ENCODE peak calls at places on chromosomes 16 and 17, in nine cellular contexts. One of them, this sample, is unnamed.

GRCh38 chr16:50631985-50632576 is 49.0 kb downstream of the SNX20 start:
- DNase-seq in lower leg skin: no peak
- DNase-seq in HAP-1: no peak
- DNase-seq in H7: no peak
- DNase-seq in stimulated activated CD4-positive, alpha-beta T cell treated with anti-CD3 and anti-CD28 coated beads, TNF-alpha, amount 100 ng/mL, for 24 hours: no peak
- DNase-seq in cardiac muscle cell: no peak
- DNase-seq in cerebellar nuclear complex: no peak
- DNase-seq in activated T-helper 1 cell treated with anti-CD3 and anti-CD28 coated beads, Interleukin-12 subunit alpha, Interleukin-12 subunit beta, Interleukin-2, Interleukin-4 antibody, amounts not matched to agents 30 ng/mL and 10 ng/mL and 1 ng/mL, durations not matched to agents 14 hours and 24 hours and 36 hours: no peak
- DNase-seq in brain pericyte: no peak
- DNase-seq in this sample: no peak

GRCh38 chr16:86625029-86625428 is 46.7 kb downstream of the FOXL1 start:
- DNase-seq in stimulated activated CD4-positive, alpha-beta T cell treated with anti-CD3 and anti-CD28 coated beads, TNF-alpha, amount 100 ng/mL, for 24 hours: no peak
- DNase-seq in brain pericyte: no peak
- DNase-seq in H7: no peak
- DNase-seq in activated T-helper 1 cell treated with anti-CD3 and anti-CD28 coated beads, Interleukin-12 subunit alpha, Interleukin-12 subunit beta, Interleukin-2, Interleukin-4 antibody, amounts not matched to agents 30 ng/mL and 10 ng/mL and 1 ng/mL, durations not matched to agents 14 hours and 24 hours and 36 hours: no peak
- DNase-seq in cardiac muscle cell: no peak
- DNase-seq in lower leg skin: no peak
- DNase-seq in cerebellar nuclear complex: no peak
- DNase-seq in HAP-1: no peak
- DNase-seq in this sample: no peak

GRCh38 chr17:10698116-10698818 is 873 bp downstream of the ADPRM start:
- DNase-seq in H7: peak; percentile 31
- DNase-seq in lower leg skin: no peak
- DNase-seq in activated T-helper 1 cell treated with anti-CD3 and anti-CD28 coated beads, Interleukin-12 subunit alpha, Interleukin-12 subunit beta, Interleukin-2, Interleukin-4 antibody, amounts not matched to agents 30 ng/mL and 10 ng/mL and 1 ng/mL, durations not matched to agents 14 hours and 24 hours and 36 hours: no peak
- DNase-seq in cardiac muscle cell: no peak
- DNase-seq in brain pericyte: no peak
- DNase-seq in cerebellar nuclear complex: no peak
- DNase-seq in stimulated activated CD4-positive, alpha-beta T cell treated with anti-CD3 and anti-CD28 coated beads, TNF-alpha, amount 100 ng/mL, for 24 hours: no peak
- DNase-seq in HAP-1: no peak
- DNase-seq in this sample: no peak

GRCh38 chr17:28982191-28982793 is 23.5 kb downstream of the SEZ6 start:
- DNase-seq in brain pericyte: no peak
- DNase-seq in HAP-1: no peak
- DNase-seq in cardiac muscle cell: no peak
- DNase-seq in lower leg skin: peak; percentile 35
- DNase-seq in cerebellar nuclear complex: no peak
- DNase-seq in stimulated activated CD4-positive, alpha-beta T cell treated with anti-CD3 and anti-CD28 coated beads, TNF-alpha, amount 100 ng/mL, for 24 hours: peak; percentile 6
- DNase-seq in activated T-helper 1 cell treated with anti-CD3 and anti-CD28 coated beads, Interleukin-12 subunit alpha, Interleukin-12 subunit beta, Interleukin-2, Interleukin-4 antibody, amounts not matched to agents 30 ng/mL and 10 ng/mL and 1 ng/mL, durations not matched to agents 14 hours and 24 hours and 36 hours: peak; percentile 13
- DNase-seq in H7: no peak
- DNase-seq in this sample: no peak

GRCh38 chr16:74734361-74735161 is 33.9 kb upstream of the MLKL start:
- DNase-seq in stimulated activated CD4-positive, alpha-beta T cell treated with anti-CD3 and anti-CD28 coated beads, TNF-alpha, amount 100 ng/mL, for 24 hours: no peak
- DNase-seq in activated T-helper 1 cell treated with anti-CD3 and anti-CD28 coated beads, Interleukin-12 subunit alpha, Interleukin-12 subunit beta, Interleukin-2, Interleukin-4 antibody, amounts not matched to agents 30 ng/mL and 10 ng/mL and 1 ng/mL, durations not matched to agents 14 hours and 24 hours and 36 hours: no peak
- DNase-seq in cardiac muscle cell: peak; percentile 41
- DNase-seq in HAP-1: peak; percentile 42
- DNase-seq in brain pericyte: no peak
- DNase-seq in cerebellar nuclear complex: no peak
- DNase-seq in lower leg skin: no peak
- DNase-seq in H7: peak; percentile 91
- DNase-seq in this sample: no peak

GRCh38 chr17:3602499-3602898 is 6.7 kb downstream of the TRPV1 start:
- DNase-seq in stimulated activated CD4-positive, alpha-beta T cell treated with anti-CD3 and anti-CD28 coated beads, TNF-alpha, amount 100 ng/mL, for 24 hours: no peak
- DNase-seq in cerebellar nuclear complex: no peak
- DNase-seq in cardiac muscle cell: peak; percentile 59
- DNase-seq in lower leg skin: no peak
- DNase-seq in H7: peak; percentile 91
- DNase-seq in activated T-helper 1 cell treated with anti-CD3 and anti-CD28 coated beads, Interleukin-12 subunit alpha, Interleukin-12 subunit beta, Interleukin-2, Interleukin-4 antibody, amounts not matched to agents 30 ng/mL and 10 ng/mL and 1 ng/mL, durations not matched to agents 14 hours and 24 hours and 36 hours: no peak
- DNase-seq in brain pericyte: no peak
- DNase-seq in HAP-1: peak; percentile 45
- DNase-seq in this sample: no peak

GRCh38 chr16:5604770-5605169 is 507.2 kb upstream of the EEF2KMT start:
- DNase-seq in cardiac muscle cell: peak; percentile 51
- DNase-seq in H7: peak; percentile 51
- DNase-seq in lower leg skin: no peak
- DNase-seq in brain pericyte: no peak
- DNase-seq in stimulated activated CD4-positive, alpha-beta T cell treated with anti-CD3 and anti-CD28 coated beads, TNF-alpha, amount 100 ng/mL, for 24 hours: no peak
- DNase-seq in cerebellar nuclear complex: no peak
- DNase-seq in activated T-helper 1 cell treated with anti-CD3 and anti-CD28 coated beads, Interleukin-12 subunit alpha, Interleukin-12 subunit beta, Interleukin-2, Interleukin-4 antibody, amounts not matched to agents 30 ng/mL and 10 ng/mL and 1 ng/mL, durations not matched to agents 14 hours and 24 hours and 36 hours: no peak
- DNase-seq in HAP-1: no peak
- DNase-seq in this sample: peak; percentile 7

GRCh38 chr16:49592507-49593422 is 219.2 kb downstream of the C16orf78 start:
- DNase-seq in cardiac muscle cell: peak; percentile 44
- DNase-seq in HAP-1: peak; percentile 65
- DNase-seq in cerebellar nuclear complex: no peak
- DNase-seq in lower leg skin: no peak
- DNase-seq in stimulated activated CD4-positive, alpha-beta T cell treated with anti-CD3 and anti-CD28 coated beads, TNF-alpha, amount 100 ng/mL, for 24 hours: no peak
- DNase-seq in brain pericyte: no peak
- DNase-seq in H7: peak; percentile 88
- DNase-seq in activated T-helper 1 cell treated with anti-CD3 and anti-CD28 coated beads, Interleukin-12 subunit alpha, Interleukin-12 subunit beta, Interleukin-2, Interleukin-4 antibody, amounts not matched to agents 30 ng/mL and 10 ng/mL and 1 ng/mL, durations not matched to agents 14 hours and 24 hours and 36 hours: peak; percentile 5
- DNase-seq in this sample: no peak

GRCh38 chr16:64626771-64627170 is 495.1 kb downstream of the CDH11 start:
- DNase-seq in HAP-1: no peak
- DNase-seq in brain pericyte: no peak
- DNase-seq in lower leg skin: no peak
- DNase-seq in stimulated activated CD4-positive, alpha-beta T cell treated with anti-CD3 and anti-CD28 coated beads, TNF-alpha, amount 100 ng/mL, for 24 hours: no peak
- DNase-seq in cerebellar nuclear complex: no peak
- DNase-seq in cardiac muscle cell: no peak
- DNase-seq in H7: no peak
- DNase-seq in activated T-helper 1 cell treated with anti-CD3 and anti-CD28 coated beads, Interleukin-12 subunit alpha, Interleukin-12 subunit beta, Interleukin-2, Interleukin-4 antibody, amounts not matched to agents 30 ng/mL and 10 ng/mL and 1 ng/mL, durations not matched to agents 14 hours and 24 hours and 36 hours: no peak
- DNase-seq in this sample: no peak

GRCh38 chr17:40063034-40063765 is 435 bp downstream of the THRA start:
- DNase-seq in stimulated activated CD4-positive, alpha-beta T cell treated with anti-CD3 and anti-CD28 coated beads, TNF-alpha, amount 100 ng/mL, for 24 hours: no peak
- DNase-seq in brain pericyte: no peak
- DNase-seq in cardiac muscle cell: peak; percentile 72
- DNase-seq in H7: peak; percentile 92
- DNase-seq in cerebellar nuclear complex: no peak
- DNase-seq in HAP-1: peak; percentile 77
- DNase-seq in lower leg skin: no peak
- DNase-seq in activated T-helper 1 cell treated with anti-CD3 and anti-CD28 coated beads, Interleukin-12 subunit alpha, Interleukin-12 subunit beta, Interleukin-2, Interleukin-4 antibody, amounts not matched to agents 30 ng/mL and 10 ng/mL and 1 ng/mL, durations not matched to agents 14 hours and 24 hours and 36 hours: no peak
- DNase-seq in this sample: no peak

This sample was measured in DMS79.